ENCODE peak calls at places on chromosomes 16 and 17, in seven cellular contexts. Z is activated CD4-positive, alpha-beta memory T cell treated with anti-CD3 and anti-CD28 coated beads for 36 hours; D is fibroblast of mammary gland; E is left cardiac atrium; M is activated naive CD4-positive, alpha-beta T cell treated with anti-CD3 and anti-CD28 coated beads, Interleukin-2, amount 10 ng/mL, durations not matched to agents 7 days and 5 days; G is A549; W is pulmonary artery endothelial cell. S is an unnamed sample.

GRCh38 chr16:72291531-72291981 is 119.6 kb upstream of the PMFBP1 start:
- DNase-seq in Z (no peak), D (peak), E (no peak), M (no peak), G (peak), W (peak), S (no peak)

GRCh38 chr16:66262253-66263167 is 104.0 kb upstream of the CDH5 start:
- DNase-seq in Z (no peak), D (peak), E (peak), M (no peak), G (no peak), W (no peak), S (no peak)

GRCh38 chr17:47649972-47650524 is 329 bp downstream of the KPNB1 start:
- DNase-seq in Z (no peak), D (no peak), E (no peak), M (no peak), G (peak), W (no peak), S (no peak)

GRCh38 chr17:57550671-57551315 is 194.3 kb downstream of the CCDC182 start:
- DNase-seq in Z (no peak), D (no peak), E (no peak), M (no peak), G (no peak), W (no peak), S (no peak)

GRCh38 chr17:1907818-1908698 is 78.3 kb downstream of the RPA1 start:
- DNase-seq in Z (peak), D (peak), E (peak), M (peak), G (no peak), W (no peak), S (no peak)

GRCh38 chr17:50638572-50638850 is 3.8 kb downstream of the ABCC3 start:
- DNase-seq in Z (no peak), D (peak), E (no peak), M (peak), G (peak), W (no peak), S (no peak)

GRCh38 chr17:75124041-75124818 is 7.3 kb downstream of the NT5C start:
- DNase-seq in Z (peak), D (peak), E (peak), M (peak), G (peak), W (peak), S (no peak)

GRCh38 chr16:74951206-74951605 is 33.7 kb downstream of the WDR59 start:
- DNase-seq in Z (no peak), D (no peak), E (no peak), M (no peak), G (no peak), W (no peak), S (no peak)

GRCh38 chr16:1338119-1338730 is 4.8 kb downstream of the BAIAP3 start:
- DNase-seq in Z (peak), D (no peak), E (no peak), M (peak), G (peak), W (no peak), S (no peak)

GRCh38 chr17:51630101-51630671 is 369.8 kb downstream of the UTP18 start:
- DNase-seq in Z (no peak), D (no peak), E (no peak), M (no peak), G (no peak), W (no peak), S (no peak)

GRCh38 chr16:12750554-12750918 is 53.2 kb downstream of the CPPED1 start:
- DNase-seq in Z (peak), D (no peak), E (no peak), M (no peak), G (no peak), W (no peak), S (no peak)

GRCh38 chr17:8013731-8014557 is 11.5 kb downstream of the GUCY2D start:
- DNase-seq in Z (no peak), D (no peak), E (no peak), M (no peak), G (no peak), W (no peak), S (no peak)

GRCh38 chr16:30846649-30847402 is 47.1 kb downstream of the BCL7C start:
- DNase-seq in Z (no peak), D (no peak), E (no peak), M (no peak), G (no peak), W (no peak), S (no peak)

GRCh38 chr17:6420173-6420641 is 14.7 kb downstream of the AIPL1 start:
- DNase-seq in Z (peak), D (peak), E (no peak), M (peak), G (peak), W (no peak), S (no peak)

GRCh38 chr17:43871947-43872690 is 25.1 kb downstream of the CD300LG start:
- DNase-seq in Z (no peak), D (no peak), E (no peak), M (no peak), G (no peak), W (no peak), S (no peak)

GRCh38 chr17:21286066-21286770 is 1.7 kb downstream of the MAP2K3 start:
- DNase-seq in Z (peak), D (peak), E (peak), M (peak), G (peak), W (peak), S (no peak)

GRCh38 chr16:1051446-1051845 is 21.1 kb upstream of the SSTR5 start:
- DNase-seq in Z (no peak), D (no peak), E (no peak), M (no peak), G (no peak), W (no peak), S (no peak)

GRCh38 chr17:43868236-43868994 is 21.4 kb downstream of the CD300LG start:
- DNase-seq in Z (no peak), D (no peak), E (no peak), M (no peak), G (no peak), W (no peak), S (no peak)

GRCh38 chr16:47018223-47018891 is 44.9 kb upstream of the DNAJA2 start:
- DNase-seq in Z (peak), D (peak), E (no peak), M (peak), G (peak), W (no peak), S (peak)

GRCh38 chr16:67415872-67416793 is at the start of gene ZDHHC1:
- DNase-seq in Z (peak), D (peak), E (peak), M (peak), G (peak), W (no peak), S (no peak)

GRCh38 chr16:80719573-80719972 is 84.8 kb downstream of the CDYL2 start:
- DNase-seq in Z (peak), D (no peak), E (no peak), M (peak), G (no peak), W (no peak), S (no peak)

GRCh38 chr17:67821871-67822367 is 3.4 kb upstream of the BPTF start:
- DNase-seq in Z (no peak), D (no peak), E (no peak), M (no peak), G (no peak), W (no peak), S (no peak)

GRCh38 chr17:61744804-61745203 is 118.5 kb downstream of the BRIP1 start:
- DNase-seq in Z (no peak), D (no peak), E (no peak), M (no peak), G (no peak), W (no peak), S (no peak)

GRCh38 chr16:4684763-4685162 is 8.6 kb upstream of the NUDT16L1 start:
- DNase-seq in Z (no peak), D (no peak), E (no peak), M (no peak), G (no peak), W (no peak), S (no peak)

GRCh38 chr16:15509051-15509592 is 74.7 kb downstream of the BMERB1 start:
- DNase-seq in Z (peak), D (no peak), E (no peak), M (peak), G (no peak), W (no peak), S (peak)

GRCh38 chr17:80481284-80482057 is 5.1 kb upstream of the NPTX1 start:
- DNase-seq in Z (no peak), D (no peak), E (no peak), M (no peak), G (no peak), W (no peak), S (peak)

GRCh38 chr16:14347706-14348105 is 276.6 kb downstream of the MRTFB start:
- DNase-seq in Z (no peak), D (no peak), E (peak), M (no peak), G (no peak), W (no peak), S (no peak)

GRCh38 chr17:65170839-65171238 is 33.7 kb downstream of the RGS9 start:
- DNase-seq in Z (no peak), D (no peak), E (peak), M (no peak), G (no peak), W (peak), S (no peak)

GRCh38 chr17:1992541-1992940 is 32.6 kb downstream of the RTN4RL1 start:
- DNase-seq in Z (no peak), D (no peak), E (no peak), M (no peak), G (no peak), W (no peak), S (no peak)

GRCh38 chr16:19179890-19180490 is 11.9 kb downstream of the SYT17 start:
- DNase-seq in Z (peak), D (peak), E (peak), M (peak), G (peak), W (peak), S (peak)

GRCh38 chr17:44007346-44008204 is 3.2 kb downstream of the NAGS start:
- DNase-seq in Z (no peak), D (no peak), E (peak), M (peak), G (no peak), W (no peak), S (no peak)

GRCh38 chr17:40646791-40647548 is 648 bp downstream of the SMARCE1 start:
- DNase-seq in Z (peak), D (peak), E (no peak), M (peak), G (peak), W (no peak), S (peak)

GRCh38 chr16:46691720-46692119 is 2.3 kb downstream of the ORC6 start:
- DNase-seq in Z (no peak), D (peak), E (no peak), M (no peak), G (no peak), W (no peak), S (no peak)

GRCh38 chr16:10571354-10571753 is 9.0 kb downstream of the EMP2 start:
- DNase-seq in Z (no peak), D (peak), E (no peak), M (no peak), G (no peak), W (no peak), S (no peak)

GRCh38 chr17:65627892-65628622 is 66.6 kb upstream of the AXIN2 start:
- DNase-seq in Z (no peak), D (peak), E (no peak), M (no peak), G (peak), W (no peak), S (no peak)

GRCh38 chr17:28839221-28839620 is 3.4 kb downstream of the FAM222B start:
- DNase-seq in Z (no peak), D (no peak), E (no peak), M (no peak), G (no peak), W (no peak), S (no peak)

GRCh38 chr17:64320613-64321553 is 57.8 kb upstream of the TEX2 start:
- DNase-seq in Z (peak), D (peak), E (peak), M (peak), G (peak), W (no peak), S (peak)

GRCh38 chr16:84292032-84292431 is 2.6 kb upstream of the WFDC1 start:
- DNase-seq in Z (no peak), D (peak), E (no peak), M (no peak), G (no peak), W (no peak), S (no peak)

GRCh38 chr16:51982715-51983680 is 563.9 kb downstream of the TOX3 start:
- DNase-seq in Z (no peak), D (peak), E (no peak), M (peak), G (peak), W (no peak), S (peak)